ENCODE peak calls at places on chromosomes 1 and 21, in nine cellular contexts. J is CD8-positive, alpha-beta T cell; Z is activated CD8-positive, alpha-beta memory T cell treated with anti-CD3 and anti-CD28 coated beads for 48 hours; X is mesenteric fat pad; F is dermis blood vessel endothelial cell; E is hypothalamus; W is NCI-H1105; H is activated CD4-positive, alpha-beta T cell treated with anti-CD3 and anti-CD28 coated beads, Interleukin-2, amount 50 U/mL, for 1 hour; K is stimulated activated CD8-positive, alpha-beta memory T cell treated with anti-CD3 and anti-CD28 coated beads, Interleukin-4, amount 100 ng/mL, for 48 hours. L is an unnamed sample.

GRCh38 chr1:94000531-94001282 is 91.5 kb upstream of the GCLM start:
- DNase-seq in J (no peak), Z (no peak), X (no peak), F (no peak), E (no peak), W (no peak), H (no peak), K (no peak), L (no peak)

GRCh38 chr1:24103879-24104278 is 8.1 kb downstream of the MYOM3 start:
- DNase-seq in J (no peak), Z (no peak), X (no peak), F (no peak), E (no peak), W (no peak), H (no peak), K (no peak), L (no peak)

GRCh38 chr1:17287377-17287776 is 20.6 kb upstream of the PADI4 start:
- DNase-seq in J (no peak), Z (no peak), X (no peak), F (no peak), E (no peak), W (no peak), H (no peak), K (no peak), L (peak)

GRCh38 chr1:59742526-59742925 is 72.2 kb upstream of the HOOK1 start:
- DNase-seq in J (no peak), Z (no peak), X (no peak), F (no peak), E (no peak), W (no peak), H (no peak), K (no peak), L (no peak)

GRCh38 chr21:33940164-33940563 is 24.6 kb upstream of the ATP5PO start:
- DNase-seq in J (no peak), Z (no peak), X (no peak), F (peak), E (no peak), W (no peak), H (no peak), K (no peak), L (no peak)

GRCh38 chr21:22020221-22020620 is 1022.0 kb downstream of the NCAM2 start:
- DNase-seq in J (no peak), Z (no peak), X (no peak), F (no peak), E (no peak), W (no peak), H (no peak), K (no peak), L (no peak)

GRCh38 chr1:41773144-41773571 is 145.6 kb downstream of the HIVEP3 start:
- DNase-seq in J (no peak), Z (no peak), X (no peak), F (no peak), E (no peak), W (no peak), H (no peak), K (no peak), L (peak)

GRCh38 chr1:9078949-9079500 is 9.6 kb upstream of the SLC2A5 start:
- DNase-seq in J (no peak), Z (no peak), X (no peak), F (no peak), E (no peak), W (no peak), H (no peak), K (no peak), L (no peak)

GRCh38 chr21:27802816-27803475 is 836.1 kb upstream of the ADAMTS5 start:
- DNase-seq in J (no peak), Z (no peak), X (no peak), F (peak), E (peak), W (peak), H (no peak), K (peak), L (peak)

GRCh38 chr1:25808481-25809244 is 8.7 kb downstream of the SELENON start:
- DNase-seq in J (no peak), Z (no peak), X (no peak), F (no peak), E (no peak), W (no peak), H (no peak), K (no peak), L (no peak)

GRCh38 chr1:244792188-244792850 is 43.1 kb upstream of the COX20 start:
- DNase-seq in J (no peak), Z (no peak), X (no peak), F (no peak), E (no peak), W (no peak), H (no peak), K (no peak), L (no peak)

L was measured in Calu3.